ENCODE peak calls at places on chromosome 3, in ten cellular contexts. S is DMS153; M is GM18507; A is RPMI7951; D is T-helper 1 cell; U is NCI-H1092 treated with DMSO at 0.1 percent for 48 hours; O is esophagus squamous epithelium; Q is HL-60; H is stimulated activated CD4-positive, alpha-beta T cell treated with anti-CD3 and anti-CD28 coated beads, Interleukin-2, amount 100 ng/mL, for 24 hours; L is NCI-H748 treated with DMSO at 0.1 percent for 48 hours. X is an unnamed sample.
A peak's percentile ranks its signal among the peaks of the same experiment; 100 is the strongest.

GRCh38 chr3:140292684-140293083 is 357.7 kb downstream of the CLSTN2 start:
- DNase-seq in A (peak; percentile 96), S (peak; percentile 5), Q (no peak), H (no peak), O (no peak), M (no peak), U (peak; percentile 14), D (no peak), L (no peak), X (no peak)

GRCh38 chr3:89280822-89281365 is 173.5 kb downstream of the EPHA3 start:
- DNase-seq in L (no peak), M (no peak), U (no peak), A (no peak), O (no peak), S (no peak), H (no peak), D (no peak), Q (no peak), X (no peak)

GRCh38 chr3:124597273-124597672 is 133.0 kb upstream of the UMPS start:
- DNase-seq in M (no peak), A (no peak), Q (no peak), D (no peak), H (no peak), O (no peak), L (no peak), S (no peak), U (no peak), X (no peak)

GRCh38 chr3:126746395-126747177 is 42.5 kb downstream of the CHCHD6 start:
- DNase-seq in H (no peak), A (peak; percentile 68), M (no peak), U (peak; percentile 15), Q (no peak), O (no peak), L (no peak), S (peak; percentile 25), D (no peak), X (no peak)

GRCh38 chr3:65331730-65332129 is 643.9 kb upstream of the ADAMTS9 start:
- DNase-seq in O (no peak), M (no peak), D (no peak), A (no peak), S (no peak), H (no peak), U (no peak), L (no peak), Q (no peak), X (no peak)

GRCh38 chr3:98779936-98780335 is 16.8 kb downstream of the ST3GAL6 start:
- DNase-seq in D (no peak), H (no peak), S (no peak), L (no peak), U (no peak), M (no peak), Q (no peak), O (no peak), A (peak; percentile 67), X (no peak)

GRCh38 chr3:163779396-163780344 is 1298.6 kb downstream of the SI start:
- DNase-seq in S (no peak), H (no peak), O (no peak), A (no peak), U (no peak), Q (no peak), L (peak; percentile 36), M (no peak), D (no peak), X (no peak)

GRCh38 chr3:165883866-165884478 is 46.7 kb upstream of the BCHE start:
- DNase-seq in H (no peak), S (peak; percentile 25), U (no peak), L (peak; percentile 50), M (no peak), D (no peak), Q (no peak), A (no peak), O (no peak), X (no peak)

GRCh38 chr3:32288819-32289218 is 50.3 kb downstream of the CMTM8 start:
- DNase-seq in L (no peak), M (no peak), U (no peak), Q (no peak), O (no peak), D (no peak), A (no peak), S (no peak), H (no peak), X (no peak)

GRCh38 chr3:137764001-137764433 is at the start of gene SOX14:
- DNase-seq in A (no peak), U (no peak), Q (no peak), H (no peak), D (no peak), O (no peak), M (no peak), L (peak; percentile 49), S (peak; percentile 52), X (no peak)

GRCh38 chr3:64224826-64225606 is at the start of gene PRICKLE2:
- DNase-seq in H (no peak), M (no peak), S (no peak), D (no peak), L (no peak), Q (no peak), A (peak; percentile 96), O (no peak), U (no peak), X (peak; percentile 40)

GRCh38 chr3:48433472-48434118 is 3.7 kb upstream of the PLXNB1 start:
- DNase-seq in U (no peak), A (peak; percentile 26), S (no peak), H (no peak), O (no peak), M (no peak), Q (no peak), D (no peak), L (no peak), X (no peak)

GRCh38 chr3:178385280-178385952 is 150.8 kb upstream of the KCNMB2 start:
- DNase-seq in M (no peak), A (peak; percentile 37), O (no peak), Q (no peak), D (peak; percentile 8), H (peak; percentile 14), U (peak; percentile 73), L (peak; percentile 14), S (no peak), X (peak; percentile 84)

GRCh38 chr3:112752092-112752512 is 94.6 kb downstream of the CD200R1L start:
- DNase-seq in H (no peak), S (peak; percentile 21), M (no peak), U (no peak), Q (no peak), O (no peak), A (peak; percentile 46), D (no peak), L (no peak), X (no peak)

GRCh38 chr3:135864060-135864459 is 101.5 kb upstream of the PPP2R3A start:
- DNase-seq in A (no peak), M (no peak), U (no peak), Q (no peak), L (no peak), S (no peak), O (no peak), H (no peak), D (no peak), X (no peak)

GRCh38 chr3:118938183-118938961 is 96.3 kb downstream of the IGSF11 start:
- DNase-seq in O (no peak), A (no peak), M (no peak), S (no peak), L (no peak), D (no peak), H (no peak), Q (no peak), U (no peak), X (no peak)

GRCh38 chr3:46845397-46845859 is 17.8 kb downstream of the MYL3 start:
- DNase-seq in M (no peak), O (no peak), Q (no peak), L (no peak), S (no peak), A (peak; percentile 89), U (no peak), D (no peak), H (no peak), X (no peak)

GRCh38 chr3:37712918-37713819 is 148.5 kb upstream of the CTDSPL start:
- DNase-seq in U (no peak), M (no peak), S (no peak), A (peak; percentile 68), Q (no peak), O (no peak), H (no peak), D (no peak), L (no peak), X (no peak)

GRCh38 chr3:62632510-62633294 is 242.5 kb downstream of the CADPS start:
- DNase-seq in O (no peak), H (no peak), D (no peak), A (peak; percentile 51), S (no peak), M (no peak), L (no peak), Q (no peak), U (no peak), X (no peak)

GRCh38 chr3:187401861-187402260 is 33.7 kb downstream of the RTP4 start:
- DNase-seq in A (peak; percentile 8), L (no peak), O (no peak), S (peak; percentile 47), Q (no peak), D (no peak), U (no peak), H (no peak), M (no peak), X (no peak)

GRCh38 chr3:65556934-65557577 is 481.7 kb downstream of the MAGI1 start:
- DNase-seq in O (no peak), S (no peak), H (no peak), D (no peak), L (no peak), U (no peak), M (no peak), A (no peak), Q (no peak), X (no peak)

GRCh38 chr3:184332370-184333090 is 4.9 kb upstream of the FAM131A start:
- DNase-seq in U (no peak), O (no peak), S (no peak), A (peak; percentile 81), H (no peak), D (no peak), M (no peak), Q (no peak), L (no peak), X (no peak)